ENCODE peak calls at places on chromosome 7, in nine cellular contexts. H is CD8-positive, alpha-beta T cell; B is A549; X is small intestine; T is endodermal cell; I is spleen; M is HAP-1; C is testis; Y is aorta. J is an unnamed sample.
A peak's percentile ranks its signal among the peaks of the same experiment; 100 is the strongest.

GRCh38 chr7:159065151-159065550 is 79.5 kb downstream of the VIPR2 start:
- DNase-seq in H (no peak), B (no peak), X (no peak), T (no peak), I (no peak), M (no peak), C (no peak), Y (no peak), J (peak; percentile 79)

GRCh38 chr7:103547451-103548284 is 101.7 kb upstream of the SLC26A5 start:
- DNase-seq in H (no peak), B (no peak), X (no peak), T (no peak), I (no peak), M (no peak), C (no peak), Y (no peak), J (no peak)

GRCh38 chr7:21140622-21141021 is 287.3 kb upstream of the SP4 start:
- DNase-seq in H (no peak), B (no peak), X (no peak), T (no peak), I (no peak), M (no peak), C (no peak), Y (no peak), J (no peak)

GRCh38 chr7:101933028-101933427 is 115.6 kb downstream of the CUX1 start:
- DNase-seq in H (no peak), B (no peak), X (no peak), T (no peak), I (no peak), M (no peak), C (no peak), Y (no peak), J (no peak)

GRCh38 chr7:78178319-78178718 is 379.7 kb downstream of the PHTF2 start:
- DNase-seq in H (no peak), B (no peak), X (no peak), T (no peak), I (no peak), M (no peak), C (no peak), Y (no peak), J (no peak)

GRCh38 chr7:25014735-25015134 is 34.8 kb upstream of the OSBPL3 start:
- DNase-seq in H (no peak), B (no peak), X (no peak), T (no peak), I (no peak), M (no peak), C (no peak), Y (no peak), J (no peak)

GRCh38 chr7:115274-115911 is 77.0 kb upstream of the FAM20C start:
- DNase-seq in H (no peak), B (no peak), X (peak; percentile 5), T (peak; percentile 6), I (no peak), M (no peak), C (no peak), Y (no peak), J (no peak)

GRCh38 chr7:24024276-24024675 is 259.7 kb upstream of the NPY start:
- DNase-seq in H (no peak), B (no peak), X (no peak), T (no peak), I (no peak), M (no peak), C (no peak), Y (no peak), J (no peak)

GRCh38 chr7:77460057-77460486 is 43.9 kb upstream of the GSAP start:
- DNase-seq in H (no peak), B (no peak), X (peak; percentile 73), T (no peak), I (no peak), M (no peak), C (no peak), Y (no peak), J (no peak)

GRCh38 chr7:120700806-120701205 is 157.1 kb downstream of the TSPAN12 start:
- DNase-seq in H (no peak), B (no peak), X (no peak), T (no peak), I (no peak), M (no peak), C (no peak), Y (no peak), J (no peak)

GRCh38 chr7:1685000-1685624 is 15.0 kb downstream of the ELFN1 start:
- DNase-seq in H (no peak), B (no peak), X (no peak), T (no peak), I (no peak), M (no peak), C (no peak), Y (no peak), J (no peak)
- H3K4me1 ChIP-seq in H (no peaks in the 10 kb centered on the region), B (no peaks in the 10 kb centered on the region), X (no peaks in the 10 kb centered on the region), T (no peaks in the 10 kb centered on the region), I (no peaks in the 10 kb centered on the region), M (no peaks in the 10 kb centered on the region), C (no peaks in the 10 kb centered on the region), Y (no peaks in the 10 kb centered on the region), J (peaks cover 9% of the 10 kb centered on the region)

GRCh38 chr7:22352812-22353340 is 4.1 kb downstream of the RAPGEF5 start:
- DNase-seq in H (no peak), B (no peak), X (no peak), T (no peak), I (no peak), M (no peak), C (no peak), Y (no peak), J (no peak)

GRCh38 chr7:22356855-22357310 is at the start of gene RAPGEF5:
- DNase-seq in H (no peak), B (peak; percentile 13), X (peak; percentile 75), T (peak; percentile 85), I (peak; percentile 79), M (peak; percentile 58), C (peak; percentile 62), Y (no peak), J (no peak)

GRCh38 chr7:22356010-22356854 is 722 bp downstream of the RAPGEF5 start:
- DNase-seq in H (no peak), B (no peak), X (peak; percentile 84), T (peak; percentile 75), I (peak; percentile 78), M (peak; percentile 47), C (peak; percentile 28), Y (no peak), J (no peak)

GRCh38 chr7:22355620-22356009 is 1.3 kb downstream of the RAPGEF5 start:
- DNase-seq in H (no peak), B (no peak), X (no peak), T (no peak), I (no peak), M (no peak), C (no peak), Y (no peak), J (no peak)

DNA sequence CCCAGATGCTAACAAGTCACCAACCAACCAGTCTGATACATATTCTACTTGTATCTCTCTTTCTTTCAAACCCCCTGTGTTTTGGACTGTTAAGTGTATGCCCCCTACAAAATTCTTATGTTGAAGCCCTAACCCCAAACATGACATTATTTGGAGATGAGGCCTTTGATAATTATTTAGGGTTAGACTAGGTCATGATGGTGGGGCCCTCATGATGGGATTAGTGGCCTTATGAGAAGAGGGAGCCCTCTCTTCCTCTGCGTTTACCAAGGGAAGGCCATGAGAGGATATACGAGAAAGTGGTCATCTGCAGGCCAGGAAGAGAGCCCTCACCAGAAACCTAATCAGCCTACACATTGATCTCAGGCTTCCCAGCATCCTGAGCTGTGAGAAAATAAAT is 2.5 kb downstream of the RAPGEF5 start:
- DNase-seq in H (no peak), B (no peak), X (no peak), T (no peak), I (no peak), M (no peak), C (no peak), Y (no peak), J (no peak)
- H3K4me1 ChIP-seq in H (no peaks in the 10 kb centered on the region), B (peaks cover 10% of the 10 kb centered on the region), X (no peaks in the 10 kb centered on the region), T (peaks cover 10% of the 10 kb centered on the region), I (peaks cover 17% of the 10 kb centered on the region), M (peaks cover 9% of the 10 kb centered on the region), C (peaks cover 12% of the 10 kb centered on the region), Y (no peaks in the 10 kb centered on the region), J (peaks cover 22% of the 10 kb centered on the region)

GRCh38 chr7:135974667-135975066 is 2.5 kb downstream of the MTPN start:
- DNase-seq in H (no peak), B (no peak), X (no peak), T (no peak), I (no peak), M (no peak), C (no peak), Y (no peak), J (no peak)

GRCh38 chr7:135977742-135978066 is 545 bp upstream of the MTPN start:
- DNase-seq in H (no peak), B (no peak), X (no peak), T (no peak), I (no peak), M (no peak), C (no peak), Y (no peak), J (no peak)

GRCh38 chr7:135976312-135977019 is 693 bp downstream of the MTPN start:
- DNase-seq in H (peak; percentile 28), B (peak; percentile 27), X (peak; percentile 51), T (no peak), I (peak; percentile 76), M (no peak), C (peak; percentile 62), Y (no peak), J (no peak)

GRCh38 chr7:135978624-135979023 is 1.5 kb upstream of the MTPN start:
- DNase-seq in H (no peak), B (no peak), X (no peak), T (no peak), I (no peak), M (no peak), C (no peak), Y (no peak), J (no peak)

GRCh38 chr7:135977020-135977741 is at the start of gene MTPN:
- DNase-seq in H (peak; percentile 98), B (peak; percentile 97), X (peak; percentile 99), T (peak; percentile 99), I (peak; percentile 100), M (peak; percentile 99), C (peak; percentile 99), Y (peak; percentile 100), J (peak; percentile 99)
- H3K4me1 ChIP-seq in H (peaks cover 71% of the 10 kb centered on the region), B (peaks cover 18% of the 10 kb centered on the region), X (peaks cover 2% of the 10 kb centered on the region), T (peaks cover 2% of the 10 kb centered on the region), I (peaks cover 82% of the 10 kb centered on the region), M (peaks cover 12% of the 10 kb centered on the region), C (peaks cover 19% of the 10 kb centered on the region), Y (peaks cover 2% of the 10 kb centered on the region), J (peaks cover 78% of the 10 kb centered on the region)

DNA sequence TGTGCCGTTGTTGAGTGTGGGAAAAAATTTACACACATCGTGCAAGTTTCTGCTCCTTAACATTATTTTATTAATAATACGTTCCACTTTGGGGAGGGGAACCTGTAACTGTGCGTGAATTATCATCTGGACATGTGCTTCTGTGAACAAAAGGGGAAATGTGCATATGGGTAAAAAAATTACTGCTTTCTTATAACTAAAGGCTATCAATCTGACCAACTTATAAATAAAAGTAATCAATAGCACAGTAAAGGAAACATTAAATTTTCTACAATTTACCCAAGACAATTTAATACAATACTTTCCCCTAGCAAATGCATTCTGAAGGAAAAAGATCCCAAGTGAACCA is 4.5 kb downstream of the TWIST1 start:
- DNase-seq in H (no peak), B (no peak), X (no peak), T (no peak), I (no peak), M (no peak), C (no peak), Y (no peak), J (no peak)
- H3K4me1 ChIP-seq in H (no peaks in the 10 kb centered on the region), B (no peaks in the 10 kb centered on the region), X (no peaks in the 10 kb centered on the region), T (no peaks in the 10 kb centered on the region), I (peaks cover 33% of the 10 kb centered on the region), M (no peaks in the 10 kb centered on the region), C (peaks cover under 1% of the 10 kb centered on the region), Y (no peaks in the 10 kb centered on the region), J (peaks cover 20% of the 10 kb centered on the region)